ENCODE peak calls at places on chromosomes 7 and 10, in six cellular contexts. C, X, L, F, B and U are unnamed samples.

GRCh38 chr10:27504897-27505457 is 873 bp downstream of the RAB18 start:
- ATAC-seq in C (no peak), X (no peak), L (no peak), F (peak; percentile 27), B (no peak), U (no peak)

GRCh38 chr7:108402865-108403264 is 53.4 kb downstream of the NRCAM start:
- ATAC-seq in C (no peak), X (peak; percentile 67), L (peak; percentile 69), F (peak; percentile 59), B (no peak), U (no peak)

GRCh38 chr7:40793132-40793531 is 658.3 kb downstream of the SUGCT start:
- ATAC-seq in C (no peak), X (no peak), L (no peak), F (no peak), B (no peak), U (no peak)

GRCh38 chr7:133642907-133643306 is 390.0 kb downstream of the EXOC4 start:
- ATAC-seq in C (no peak), X (no peak), L (no peak), F (no peak), B (no peak), U (no peak)

GRCh38 chr10:19719320-19719719 is 96.9 kb upstream of the PLXDC2 start:
- ATAC-seq in C (peak; percentile 67), X (no peak), L (no peak), F (no peak), B (no peak), U (no peak)

GRCh38 chr7:98640375-98640774 is 23.3 kb downstream of the NPTX2 start:
- ATAC-seq in C (no peak), X (no peak), L (no peak), F (no peak), B (no peak), U (no peak)

GRCh38 chr10:53422223-53422888 is 649.8 kb upstream of the MBL2 start:
- ATAC-seq in C (no peak), X (no peak), L (no peak), F (no peak), B (no peak), U (no peak)

GRCh38 chr10:34854147-34854601 is 39.1 kb upstream of the PARD3 start:
- ATAC-seq in C (no peak), X (peak; percentile 74), L (no peak), F (no peak), B (no peak), U (no peak)

GRCh38 chr7:146544748-146545147 is 428.1 kb downstream of the CNTNAP2 start:
- ATAC-seq in C (no peak), X (no peak), L (no peak), F (no peak), B (no peak), U (no peak)

GRCh38 chr10:27223964-27224363 is 16.6 kb downstream of the ACBD5 start:
- ATAC-seq in C (peak; percentile 56), X (peak; percentile 90), L (peak; percentile 85), F (peak; percentile 87), B (peak; percentile 77), U (no peak)

GRCh38 chr7:2527505-2528464 is 8.2 kb downstream of the LFNG start:
- ATAC-seq in C (no peak), X (peak; percentile 19), L (no peak), F (peak; percentile 74), B (peak; percentile 11), U (no peak)

GRCh38 chr7:128137096-128137655 is 103.9 kb upstream of the LEP start:
- ATAC-seq in C (no peak), X (no peak), L (no peak), F (no peak), B (peak; percentile 49), U (no peak)

GRCh38 chr7:130063036-130063435 is 7.3 kb upstream of the KLHDC10 start:
- ATAC-seq in C (peak; percentile 63), X (peak; percentile 81), L (peak; percentile 87), F (peak; percentile 86), B (peak; percentile 43), U (no peak)

DNA sequence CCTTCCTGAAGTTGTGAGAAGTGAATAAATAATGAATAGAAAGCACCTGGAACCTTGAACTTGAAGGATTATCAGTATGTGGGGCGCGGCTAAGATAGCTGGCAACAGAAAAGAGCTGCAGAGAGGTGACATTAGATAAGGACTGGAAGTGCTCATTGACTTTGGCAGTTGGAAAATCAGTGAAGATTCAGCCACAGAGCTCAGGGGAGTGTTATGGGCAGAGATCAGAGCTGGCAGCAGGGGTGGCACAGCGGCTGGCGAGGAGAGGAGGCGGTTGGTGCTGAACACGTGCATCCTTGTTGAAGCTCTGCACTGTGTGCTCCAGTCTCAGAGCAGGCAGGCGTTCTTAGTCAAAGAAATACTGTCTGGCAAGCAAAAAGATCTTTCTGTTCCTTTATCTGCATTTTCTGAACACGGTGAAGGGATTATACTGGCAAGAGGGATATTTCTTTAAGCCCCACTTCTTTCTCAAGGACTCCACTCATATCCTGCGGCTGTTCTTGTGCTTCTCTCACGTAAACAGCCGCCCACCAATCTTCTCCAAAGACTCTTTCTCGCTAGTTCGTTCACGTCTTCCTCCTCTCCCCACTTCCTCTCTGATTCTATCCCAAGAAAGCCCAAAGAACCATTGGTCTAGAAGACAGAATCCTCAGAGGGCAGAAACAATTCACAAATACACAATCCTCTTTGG is 38.7 kb upstream of the ADD3 start:
- ATAC-seq in C (no peak), X (no peak), L (no peak), F (no peak), B (no peak), U (no peak)
- TF ChIP-seq POLR2A in C (no peak), X (no peak), L (no peak), F (no peak), B (no peak), U (no peak)

GRCh38 chr7:30447466-30447865 is 31.1 kb downstream of the NOD1 start:
- ATAC-seq in C (no peak), X (no peak), L (no peak), F (no peak), B (no peak), U (no peak)
- H3K9me3 ChIP-seq in C (no peaks in the 10 kb centered on the region), X (no peaks in the 10 kb centered on the region), L (no peaks in the 10 kb centered on the region), F (no peaks in the 10 kb centered on the region), B (no peaks in the 10 kb centered on the region), U (no peaks in the 10 kb centered on the region)

GRCh38 chr10:79981673-79982485 is 33.0 kb upstream of the SFTPD start:
- ATAC-seq in C (peak; percentile 85), X (peak; percentile 97), L (peak; percentile 38), F (no peak), B (peak; percentile 95), U (peak; percentile 85)
- TF ChIP-seq EP300 in C (no peak), X (no peak), L (no peak), F (no peak), B (no peak), U (no peak)

DNA sequence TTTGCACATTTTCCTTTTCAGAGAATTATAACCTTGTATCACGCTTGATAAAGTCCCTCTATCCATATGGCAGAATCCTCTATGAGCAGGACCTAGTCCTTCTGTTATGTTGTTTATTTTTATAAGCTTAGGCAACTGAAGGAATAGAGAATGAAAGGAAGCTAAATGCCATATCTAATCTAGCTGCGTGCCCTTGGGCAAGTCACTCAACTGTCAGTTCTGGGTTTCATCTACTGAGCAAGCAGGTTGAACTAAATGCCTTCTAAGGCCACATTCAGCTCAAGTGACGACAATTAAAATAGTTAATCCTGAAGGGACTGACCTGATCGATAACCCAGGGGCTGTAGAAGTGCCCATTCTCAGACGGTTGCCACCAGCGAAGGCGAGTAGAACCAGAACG is 93.9 kb upstream of the SLC26A5 start:
- ATAC-seq in C (no peak), X (no peak), L (no peak), F (no peak), B (no peak), U (no peak)
- TF ChIP-seq POLR2A in C (no peak), X (no peak), L (no peak), F (no peak), B (no peak), U (no peak)

DNA sequence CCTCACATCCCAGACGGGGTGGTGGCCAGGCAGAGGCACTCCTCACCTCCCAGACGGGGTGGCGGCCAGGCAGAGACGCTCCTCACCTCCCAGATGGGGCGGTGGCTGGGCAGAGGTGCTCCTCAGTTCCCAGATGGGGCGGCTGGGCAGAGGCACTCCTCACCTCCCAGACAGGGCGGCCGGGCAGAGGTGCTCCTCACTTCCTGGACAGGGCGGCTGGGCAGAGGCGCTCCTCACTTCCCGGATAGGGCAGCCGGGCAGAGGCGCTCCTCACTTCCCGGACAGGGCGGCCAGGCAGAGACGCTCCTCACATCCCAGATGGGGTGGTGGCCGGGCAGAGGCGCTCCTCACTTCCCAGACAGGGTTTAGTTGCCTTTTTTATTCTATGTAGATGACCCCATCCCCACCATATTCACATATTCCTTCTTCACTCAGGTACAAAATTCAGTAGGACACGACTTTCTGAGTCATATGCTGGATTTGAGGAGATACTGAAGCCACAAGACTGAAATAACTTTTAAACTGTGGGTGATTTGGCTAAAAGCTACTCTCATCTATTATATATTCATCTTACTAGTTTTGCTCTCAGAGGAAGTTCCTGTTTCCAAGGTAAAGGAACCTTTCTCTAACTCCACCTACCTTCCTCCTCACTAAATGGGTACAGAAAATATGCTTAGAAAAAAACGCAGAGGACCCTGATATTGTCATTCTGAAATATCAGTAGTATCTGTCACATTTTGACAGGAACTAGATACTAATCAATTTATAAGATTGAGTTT is 54.4 kb downstream of the ENTPD1 start:
- ATAC-seq in C (no peak), X (no peak), L (peak; percentile 28), F (no peak), B (no peak), U (no peak)
- H3K9me3 ChIP-seq in C (no peaks in the 10 kb centered on the region), X (peaks cover 4% of the 10 kb centered on the region), L (peaks cover 6% of the 10 kb centered on the region), F (no peaks in the 10 kb centered on the region), B (no peaks in the 10 kb centered on the region), U (no peaks in the 10 kb centered on the region)